ENCODE peak calls at places on chromosomes 3 and 15, in five cellular contexts. P is GM10248, Z is LoVo, K is AG09309, Q is HAP-1. B is an unnamed sample.

GRCh38 chr3:96813820-96814580 is 394 bp upstream of the EPHA6 start:
- DNase-seq in P (peak), Z (no peak), K (no peak), Q (peak), B (no peak)

GRCh38 chr15:74326759-74327158 is 40.7 kb downstream of the CYP11A1 start:
- DNase-seq in P (no peak), Z (no peak), K (no peak), Q (no peak), B (no peak)

GRCh38 chr3:120798346-120798745 is 55.8 kb downstream of the GTF2E1 start:
- DNase-seq in P (no peak), Z (no peak), K (no peak), Q (no peak), B (no peak)

GRCh38 chr3:35295875-35296274 is 343.4 kb upstream of the ARPP21 start:
- DNase-seq in P (no peak), Z (no peak), K (no peak), Q (no peak), B (no peak)

GRCh38 chr3:154668187-154668586 is 238.2 kb upstream of the GPR149 start:
- DNase-seq in P (no peak), Z (no peak), K (no peak), Q (no peak), B (no peak)

GRCh38 chr3:161854232-161854771 is 357.7 kb downstream of the OTOL1 start:
- DNase-seq in P (peak), Z (peak), K (peak), Q (no peak), B (peak)

GRCh38 chr15:70892002-70892911 is at the start of the genes LRRC49 and THAP10:
- DNase-seq in P (peak), Z (peak), K (peak), Q (peak), B (peak)

GRCh38 chr15:101206173-101206572 is 45.7 kb downstream of the CHSY1 start:
- DNase-seq in P (no peak), Z (no peak), K (no peak), Q (no peak), B (peak)

B was measured in NB4.